ENCODE peak calls at places on chromosomes 1 and 21, in eight cellular contexts. T is GM12865, X is body of pancreas, H is A549, M is H1, V is osteoblast, E is mucosa of descending colon, C is AG04449. I is an unnamed sample.

GRCh38 chr1:70840260-70840953 is 207.2 kb downstream of the PTGER3 start:
- DNase-seq in T (no peak), V (peak), E (no peak), H (no peak), C (no peak), M (no peak), X (no peak), I (no peak)

GRCh38 chr1:154837034-154837678 is 32.9 kb downstream of the KCNN3 start:
- DNase-seq in V (no peak), X (peak), E (no peak), M (no peak), T (no peak), H (no peak), C (no peak), I (no peak)

GRCh38 chr1:18211764-18212163 is 104.2 kb downstream of the IGSF21 start:
- DNase-seq in T (no peak), C (no peak), V (no peak), H (no peak), E (no peak), M (no peak), X (no peak), I (no peak)

GRCh38 chr1:26949266-26949925 is 10.9 kb downstream of the KDF1 start:
- DNase-seq in T (no peak), X (no peak), M (no peak), V (peak), H (no peak), E (no peak), C (no peak), I (no peak)

GRCh38 chr1:6040859-6041415 is 4.8 kb upstream of the KCNAB2 start:
- DNase-seq in V (peak), X (no peak), T (no peak), E (no peak), M (no peak), H (no peak), C (no peak), I (no peak)

GRCh38 chr1:99465176-99465900 is 180.6 kb upstream of the PALMD start:
- DNase-seq in M (no peak), E (no peak), X (no peak), C (peak), V (no peak), H (no peak), T (no peak), I (no peak)

GRCh38 chr1:89962024-89962741 is 32.7 kb upstream of the ZNF326 start:
- DNase-seq in X (no peak), V (no peak), H (no peak), M (no peak), C (no peak), T (peak), E (no peak), I (no peak)

GRCh38 chr1:39960461-39960958 is 5.6 kb downstream of the MFSD2A start:
- DNase-seq in V (no peak), M (no peak), H (no peak), X (peak), C (no peak), E (peak), T (peak), I (peak)

GRCh38 chr1:2587860-2588571 is 1.4 kb downstream of the PRXL2B start:
- DNase-seq in E (peak), H (no peak), T (no peak), M (no peak), V (peak), C (no peak), X (no peak), I (no peak)

GRCh38 chr21:29184047-29184446 is 53.6 kb downstream of the MAP3K7CL start:
- DNase-seq in X (no peak), C (no peak), E (no peak), M (no peak), T (no peak), V (no peak), H (no peak), I (no peak)

GRCh38 chr1:111755321-111756123 is at the start of gene DDX20:
- DNase-seq in V (peak), T (peak), E (peak), M (no peak), H (peak), C (peak), X (peak), I (peak)

GRCh38 chr1:2072891-2073290 is 22.7 kb downstream of the PRKCZ start:
- DNase-seq in M (no peak), E (no peak), C (no peak), X (no peak), V (no peak), H (no peak), T (no peak), I (no peak)

GRCh38 chr1:26164036-26164927 is 4.5 kb downstream of the C1orf232 start:
- DNase-seq in C (no peak), M (no peak), E (no peak), H (peak), X (peak), V (peak), T (peak), I (no peak)

GRCh38 chr1:213772711-213773110 is 215.1 kb upstream of the PROX1 start:
- DNase-seq in V (no peak), C (no peak), M (no peak), X (no peak), T (no peak), H (no peak), E (no peak), I (no peak)

GRCh38 chr1:13774121-13774520 is 74.1 kb downstream of the PRDM2 start:
- DNase-seq in X (no peak), E (no peak), M (no peak), T (no peak), H (no peak), V (no peak), C (no peak), I (no peak)

GRCh38 chr1:39491146-39491921 is at the start of gene BMP8A:
- DNase-seq in C (no peak), M (no peak), H (peak), X (peak), V (peak), T (peak), E (peak), I (no peak)

GRCh38 chr1:43536196-43536863 is 5.6 kb downstream of the PTPRF start:
- DNase-seq in M (no peak), C (no peak), H (no peak), E (no peak), V (peak), T (no peak), X (peak), I (no peak)

GRCh38 chr1:207925210-207925609 is 14.3 kb upstream of the CD34 start:
- DNase-seq in M (no peak), V (no peak), X (no peak), C (no peak), H (no peak), E (peak), T (no peak), I (no peak)

GRCh38 chr1:200670215-200671118 is 760 bp upstream of the DDX59 start:
- DNase-seq in V (peak), H (peak), C (peak), M (no peak), T (peak), E (no peak), X (peak), I (no peak)

GRCh38 chr1:154433161-154433681 is 28.1 kb downstream of the IL6R start:
- DNase-seq in M (no peak), C (no peak), H (no peak), T (no peak), E (no peak), X (no peak), V (no peak), I (no peak)

GRCh38 chr1:184036517-184036949 is 995 bp downstream of the COLGALT2 start:
- DNase-seq in T (no peak), C (no peak), H (no peak), M (no peak), X (peak), V (peak), E (peak), I (no peak)

GRCh38 chr1:33738536-33738935 is 125.3 kb upstream of the HMGB4 start:
- DNase-seq in C (no peak), X (no peak), E (no peak), V (no peak), H (no peak), M (no peak), T (no peak), I (no peak)

GRCh38 chr1:192700834-192701271 is 64.9 kb downstream of the RGS13 start:
- DNase-seq in C (peak), T (no peak), M (no peak), E (no peak), V (peak), H (peak), X (no peak), I (no peak)

GRCh38 chr1:91876040-91876470 is 9.9 kb downstream of the TGFBR3 start:
- DNase-seq in H (no peak), E (no peak), T (peak), M (no peak), V (peak), C (no peak), X (no peak), I (peak)

GRCh38 chr1:248840946-248841345 is 2.9 kb downstream of the ZNF672 start:
- DNase-seq in E (no peak), M (no peak), C (no peak), H (no peak), V (peak), X (no peak), T (no peak), I (no peak)

GRCh38 chr1:244919320-244920282 is 55.3 kb upstream of the HNRNPU start:
- DNase-seq in H (no peak), V (no peak), T (peak), M (no peak), X (no peak), E (no peak), C (no peak), I (peak)
- H3K4me3 ChIP-seq in H (peak), V (peak), T (peak), M (no peak), X (no peak), E (no peak), C (peak), I (peak)

DNA sequence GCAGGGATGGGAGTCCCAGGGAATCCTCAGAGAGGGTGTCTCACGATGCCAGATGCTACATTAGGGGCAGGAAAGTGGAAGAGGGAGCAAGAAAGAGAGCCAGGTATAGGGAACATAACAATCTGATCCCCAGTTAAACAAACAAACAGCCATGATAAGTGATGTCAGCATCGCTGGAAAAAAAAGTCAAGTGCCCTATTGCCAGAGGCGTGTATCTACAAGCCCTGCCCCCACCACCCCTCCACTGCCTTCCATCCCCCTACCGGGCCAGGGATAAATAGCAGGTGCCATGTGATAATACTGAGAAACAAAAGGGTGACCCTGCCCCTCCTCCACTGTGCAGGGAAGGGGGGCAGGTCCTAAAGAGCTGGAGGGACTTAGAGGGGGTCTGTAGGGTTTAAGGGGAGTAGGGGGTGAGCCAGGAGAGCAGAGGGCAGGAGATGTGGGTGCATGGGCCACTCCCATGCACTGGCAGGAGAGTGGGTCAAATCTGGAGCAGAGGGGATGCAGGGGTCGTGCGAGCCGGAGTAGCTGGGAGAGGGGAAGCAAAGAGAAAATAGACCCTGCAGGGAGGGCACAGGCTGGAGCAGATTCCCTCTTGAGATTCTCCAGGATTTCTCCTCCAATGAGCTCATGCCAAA is 3.4 kb downstream of the SLC26A9 start:
- DNase-seq in V (peak), X (peak), T (no peak), H (peak), M (peak), C (no peak), E (peak), I (no peak)
- TF ChIP-seq CTCF in V (peak), X (peak), T (no peak), H (no peak), M (peak), C (no peak), E (no peak), I (peak)

GRCh38 chr1:59831529-59831928 is 16.8 kb downstream of the HOOK1 start:
- DNase-seq in T (no peak), H (no peak), X (no peak), V (no peak), E (no peak), C (no peak), M (no peak), I (no peak)
- H3K4me3 ChIP-seq in T (no peak), H (no peak), X (no peak), V (no peak), E (no peak), C (no peak), M (no peak), I (no peak)

GRCh38 chr1:51044834-51045233 is 57.2 kb upstream of the C1orf185 start:
- DNase-seq in T (peak), X (no peak), E (no peak), V (no peak), M (no peak), H (no peak), C (no peak), I (no peak)
- TF ChIP-seq CTCF in T (peak), X (peak), E (no peak), V (peak), M (no peak), H (peak), C (no peak), I (no peak)

GRCh38 chr1:201942129-201942495 is 4.2 kb downstream of the LMOD1 start:
- DNase-seq in M (no peak), H (no peak), V (no peak), C (no peak), T (no peak), X (no peak), E (no peak), I (no peak)
- H3K4me3 ChIP-seq in M (peak), H (no peak), V (no peak), C (peak), T (no peak), X (no peak), E (no peak), I (no peak)

DNA sequence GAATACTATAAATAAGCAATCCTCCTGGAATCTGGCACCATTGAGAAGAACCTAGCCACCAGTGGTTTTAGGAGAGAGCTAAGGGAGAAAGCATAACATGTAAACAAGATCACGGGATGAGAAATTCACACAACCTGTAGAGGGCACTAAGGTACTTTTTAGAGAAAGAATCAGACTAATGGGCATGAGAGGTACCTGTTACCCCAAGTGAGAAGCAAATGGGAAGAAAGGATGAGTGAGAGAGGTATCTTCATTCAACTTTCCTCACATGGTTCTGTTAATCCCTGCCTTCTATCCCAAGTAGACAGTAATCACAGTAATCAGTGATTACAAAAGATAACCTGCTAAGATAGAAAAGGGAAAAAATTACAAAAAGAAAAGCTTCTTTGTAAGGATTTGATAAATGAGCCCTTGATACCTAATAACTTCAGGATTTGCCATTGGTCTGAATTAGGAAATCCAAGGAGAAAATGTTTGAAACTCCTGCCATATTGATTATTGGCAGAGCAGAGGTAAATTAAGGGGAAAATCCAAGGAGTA is 251.1 kb upstream of the ADGRL2 start:
- DNase-seq in M (no peak), T (peak), C (no peak), V (peak), H (peak), X (no peak), E (no peak), I (peak)
- TF ChIP-seq CTCF in M (no peak), T (peak), C (no peak), V (peak), H (peak), X (peak), E (no peak), I (peak)

I was measured in GM12864.